ENCODE peak calls at places on chromosomes 4 and X, in seven cellular contexts. L is lung, X is stomach, G is fibroblast of the aortic adventitia, Y is transverse colon, J is cardiac muscle cell, N is fibroblast of pulmonary artery. P is an unnamed sample.

GRCh38 chr4:97952763-97953162 is 190.5 kb downstream of the STPG2 start:
- DNase-seq in L (no peak), X (no peak), G (no peak), Y (no peak), J (no peak), N (no peak), P (no peak)

GRCh38 chr4:87555751-87556619 is 26.8 kb upstream of the SPARCL1 start:
- DNase-seq in L (no peak), X (no peak), G (peak; percentile 85), Y (no peak), J (no peak), N (peak; percentile 86), P (no peak)

GRCh38 chrX:11427082-11428033 is 134.1 kb downstream of the AMELX start:
- DNase-seq in L (no peak), X (peak; percentile 43), G (peak; percentile 23), Y (peak; percentile 50), J (peak; percentile 6), N (no peak), P (peak; percentile 29)

GRCh38 chr4:108292229-108292628 is 123.5 kb upstream of the LEF1 start:
- DNase-seq in L (no peak), X (no peak), G (no peak), Y (no peak), J (no peak), N (no peak), P (no peak)

GRCh38 chr4:26307027-26307426 is 13.8 kb upstream of the RBPJ start:
- DNase-seq in L (no peak), X (no peak), G (no peak), Y (no peak), J (no peak), N (no peak), P (no peak)

GRCh38 chr4:24836843-24837242 is 41.5 kb downstream of the SOD3 start:
- DNase-seq in L (no peak), X (no peak), G (no peak), Y (no peak), J (no peak), N (no peak), P (no peak)

GRCh38 chrX:120697053-120697452 is 67.2 kb upstream of the C1GALT1C1 start:
- DNase-seq in L (no peak), X (no peak), G (no peak), Y (no peak), J (no peak), N (no peak), P (no peak)

GRCh38 chr4:169404959-169405358 is 134.2 kb upstream of the SH3RF1 start:
- DNase-seq in L (no peak), X (no peak), G (peak; percentile 87), Y (no peak), J (no peak), N (peak; percentile 92), P (no peak)

GRCh38 chrX:1400731-1401471 is 9.0 kb upstream of the SLC25A6 start:
- DNase-seq in L (no peak), X (no peak), G (no peak), Y (no peak), J (no peak), N (no peak), P (no peak)

GRCh38 chrX:120302434-120302833 is 8.8 kb downstream of the TMEM255A start:
- DNase-seq in L (no peak), X (no peak), G (no peak), Y (peak; percentile 37), J (peak; percentile 40), N (no peak), P (no peak)

GRCh38 chr4:72341432-72341820 is 227.6 kb downstream of the ADAMTS3 start:
- DNase-seq in L (no peak), X (no peak), G (no peak), Y (no peak), J (peak; percentile 14), N (no peak), P (no peak)

GRCh38 chrX:97234471-97235097 is 350.9 kb downstream of the RPA4 start:
- DNase-seq in L (no peak), X (no peak), G (no peak), Y (no peak), J (no peak), N (no peak), P (no peak)

GRCh38 chr4:176302283-176303275 is 17.2 kb upstream of the SPCS3 start:
- DNase-seq in L (no peak), X (no peak), G (peak; percentile 85), Y (no peak), J (no peak), N (peak; percentile 76), P (no peak)

GRCh38 chr4:4577359-4577875 is 35.6 kb upstream of the STX18 start:
- DNase-seq in L (no peak), X (no peak), G (no peak), Y (no peak), J (no peak), N (no peak), P (no peak)

GRCh38 chrX:104641176-104641575 is 75.2 kb downstream of the IL1RAPL2 start:
- DNase-seq in L (no peak), X (no peak), G (no peak), Y (no peak), J (no peak), N (no peak), P (no peak)

GRCh38 chr4:48727666-48728459 is 52.2 kb downstream of the FRYL start:
- DNase-seq in L (no peak), X (no peak), G (no peak), Y (no peak), J (no peak), N (no peak), P (no peak)

GRCh38 chr4:109009909-109010308 is 247.1 kb upstream of the ETNPPL start:
- DNase-seq in L (no peak), X (no peak), G (peak; percentile 16), Y (no peak), J (no peak), N (peak; percentile 78), P (no peak)

GRCh38 chr4:2790583-2791517 is 2.0 kb upstream of the SH3BP2 start:
- DNase-seq in L (no peak), X (no peak), G (no peak), Y (no peak), J (no peak), N (no peak), P (peak; percentile 9)

GRCh38 chrX:71365876-71366673 is at the start of gene TAF1:
- DNase-seq in L (peak; percentile 94), X (peak; percentile 94), G (peak; percentile 98), Y (peak; percentile 95), J (peak; percentile 93), N (peak; percentile 98), P (peak; percentile 89)

GRCh38 chrX:143633530-143634372 is 2.1 kb downstream of the SLITRK4 start:
- DNase-seq in L (no peak), X (no peak), G (no peak), Y (no peak), J (peak; percentile 25), N (no peak), P (no peak)

GRCh38 chr4:110211007-110211769 is 12.8 kb upstream of the ELOVL6 start:
- DNase-seq in L (no peak), X (no peak), G (peak; percentile 73), Y (peak; percentile 25), J (peak; percentile 40), N (peak; percentile 70), P (no peak)

GRCh38 chr4:784401-785331 is 41.3 kb downstream of the CPLX1 start:
- DNase-seq in L (no peak), X (no peak), G (no peak), Y (no peak), J (no peak), N (no peak), P (peak; percentile 13)

GRCh38 chr4:60315586-60315985 is 884.5 kb upstream of the ADGRL3 start:
- DNase-seq in L (no peak), X (no peak), G (no peak), Y (no peak), J (no peak), N (no peak), P (no peak)

GRCh38 chrX:17375361-17375630 is 296 bp downstream of the NHS start:
- DNase-seq in L (no peak), X (no peak), G (peak; percentile 6), Y (no peak), J (no peak), N (no peak), P (no peak)
- H3K4me3 ChIP-seq in L (peak overlapping the region; percentile 24), X (peak overlapping the region; percentile 52), G (peak overlapping the region; percentile 78), Y (peak overlapping the region; percentile 48), J (peak overlapping the region; percentile 35), N (peak overlapping the region; percentile 56), P (peak overlapping the region; percentile 41)

GRCh38 chr4:6782846-6783110 is 251 bp downstream of the KIAA0232 start:
- DNase-seq in L (no peak), X (no peak), G (no peak), Y (no peak), J (no peak), N (no peak), P (no peak)

GRCh38 chr4:6782147-6782845 is at the start of gene KIAA0232:
- DNase-seq in L (peak; percentile 91), X (peak; percentile 94), G (peak; percentile 92), Y (peak; percentile 93), J (peak; percentile 96), N (peak; percentile 94), P (peak; percentile 83)

GRCh38 chr4:6779667-6780565 is 2.6 kb upstream of the KIAA0232 start:
- DNase-seq in L (no peak), X (no peak), G (no peak), Y (no peak), J (peak; percentile 29), N (peak; percentile 50), P (no peak)

GRCh38 chr4:6781113-6781512 is 1.4 kb upstream of the KIAA0232 start:
- DNase-seq in L (no peak), X (no peak), G (no peak), Y (peak; percentile 49), J (no peak), N (no peak), P (no peak)

DNA sequence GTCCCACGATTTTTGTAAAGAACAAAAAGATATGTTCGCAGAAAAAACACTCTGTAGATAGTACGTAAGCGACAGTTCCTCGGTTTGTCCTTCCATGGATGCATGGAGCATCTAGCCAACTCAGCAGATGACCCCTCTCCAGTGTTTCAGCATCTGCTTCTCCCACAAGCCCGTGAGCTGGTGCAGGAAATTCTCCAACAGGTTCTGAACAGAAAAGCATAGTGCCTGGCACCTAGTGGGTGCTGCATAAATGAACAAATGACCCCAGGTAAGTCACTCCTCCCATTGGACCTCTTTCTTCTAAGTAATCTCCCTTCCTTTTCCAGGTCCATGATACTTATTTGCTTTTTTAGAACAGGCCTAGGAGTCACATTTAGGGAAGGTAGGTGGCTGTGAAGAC is 966 bp upstream of the KIAA0232 start:
- DNase-seq in L (no peak), X (no peak), G (no peak), Y (no peak), J (no peak), N (no peak), P (no peak)
- H3K4me3 ChIP-seq in L (no peak overlapping the region), X (peak overlapping the region; percentile 100), G (peak overlapping the region; percentile 76), Y (no peak overlapping the region), J (peak overlapping the region; percentile 68), N (no peak overlapping the region), P (peak overlapping the region; percentile 95)

DNA sequence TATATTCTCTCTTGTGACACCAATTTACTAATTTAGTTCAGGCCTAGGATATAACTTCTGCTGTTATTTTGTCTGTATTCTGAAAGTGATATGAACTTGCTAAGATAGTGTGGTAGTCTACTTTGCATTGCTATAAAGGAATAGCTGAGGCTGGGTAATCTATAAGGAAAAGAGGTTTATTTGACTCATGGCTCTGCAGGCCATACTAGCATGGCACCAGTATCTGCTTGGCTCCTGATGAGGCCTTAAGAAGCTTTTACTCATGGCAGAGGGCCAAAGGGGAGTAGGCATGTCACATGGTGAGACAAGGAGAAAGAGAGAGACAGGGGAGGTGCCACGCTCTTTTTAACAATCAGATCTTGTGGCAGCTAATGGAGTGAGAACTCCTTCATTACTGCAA is 247.3 kb downstream of the GPAT3 start:
- DNase-seq in L (no peak), X (no peak), G (no peak), Y (no peak), J (no peak), N (no peak), P (no peak)
- H3K4me3 ChIP-seq in L (no peak overlapping the region), X (no peak overlapping the region), G (no peak overlapping the region), Y (no peak overlapping the region), J (no peak overlapping the region), N (no peak overlapping the region), P (no peak overlapping the region)

GRCh38 chr4:100421356-100421978 is 96.4 kb downstream of the EMCN start:
- DNase-seq in L (no peak), X (no peak), G (peak; percentile 80), Y (no peak), J (peak; percentile 11), N (peak; percentile 77), P (no peak)
- H3K4me3 ChIP-seq in L (no peak overlapping the region), X (no peak overlapping the region), G (no peak overlapping the region), Y (no peak overlapping the region), J (no peak overlapping the region), N (no peak overlapping the region), P (no peak overlapping the region)